ENCODE peak calls at places on chromosomes 13 and 19, in ten cellular contexts. X is left lung; D is H9; R is cardiac fibroblast; H is CD8-positive, alpha-beta T cell; W is cardiac muscle cell; P is neural crest cell; V is fibroblast of mammary gland; O is transverse colon; L is WTC11. Q is an unnamed sample.

GRCh38 chr13:112152846-112153245 is 85.9 kb downstream of the SOX1 start:
- DNase-seq in X (no peak), D (peak), R (no peak), H (no peak), W (no peak), P (no peak), V (no peak), O (no peak), L (no peak), Q (no peak)

GRCh38 chr19:45863840-45864628 is at the start of gene FOXA3:
- DNase-seq in X (peak), D (peak), R (peak), H (peak), W (peak), P (no peak), V (peak), O (peak), L (peak), Q (no peak)

GRCh38 chr19:10839071-10840050 is 3.3 kb upstream of the TMED1 start:
- DNase-seq in X (no peak), D (no peak), R (no peak), H (no peak), W (no peak), P (no peak), V (no peak), O (no peak), L (no peak), Q (no peak)

GRCh38 chr19:53982056-53982455 is 9.4 kb upstream of the CACNG6 start:
- DNase-seq in X (no peak), D (peak), R (peak), H (no peak), W (peak), P (no peak), V (no peak), O (no peak), L (peak), Q (no peak)

GRCh38 chr19:33376423-33376822 is 2.9 kb downstream of the CEBPG start:
- DNase-seq in X (no peak), D (no peak), R (peak), H (no peak), W (no peak), P (no peak), V (peak), O (peak), L (no peak), Q (peak)

GRCh38 chr13:48487968-48488367 is 44.9 kb downstream of the RCBTB2 start:
- DNase-seq in X (no peak), D (no peak), R (no peak), H (no peak), W (no peak), P (no peak), V (no peak), O (no peak), L (no peak), Q (no peak)

GRCh38 chr19:41025871-41026270 is 34.8 kb downstream of the CYP2B6 start:
- DNase-seq in X (no peak), D (peak), R (no peak), H (no peak), W (no peak), P (no peak), V (no peak), O (no peak), L (peak), Q (no peak)

GRCh38 chr13:26062853-26063444 is 11.1 kb upstream of the SHISA2 start:
- DNase-seq in X (no peak), D (no peak), R (peak), H (peak), W (peak), P (peak), V (peak), O (peak), L (no peak), Q (peak)

GRCh38 chr13:32720026-32720425 is 133.8 kb downstream of the PDS5B start:
- DNase-seq in X (no peak), D (no peak), R (peak), H (no peak), W (no peak), P (no peak), V (peak), O (no peak), L (no peak), Q (peak)

GRCh38 chr19:51552996-51553725 is 17.9 kb upstream of the ZNF175 start:
- DNase-seq in X (peak), D (peak), R (peak), H (peak), W (peak), P (peak), V (peak), O (peak), L (peak), Q (peak)

GRCh38 chr19:5290336-5291262 is 50.0 kb downstream of the PTPRS start:
- DNase-seq in X (no peak), D (no peak), R (no peak), H (no peak), W (no peak), P (no peak), V (no peak), O (no peak), L (no peak), Q (no peak)

GRCh38 chr19:52170304-52170703 is 1.1 kb downstream of the ZNF836 start:
- DNase-seq in X (no peak), D (no peak), R (peak), H (peak), W (no peak), P (no peak), V (no peak), O (no peak), L (no peak), Q (no peak)

GRCh38 chr13:83881917-83882625 is at the start of gene SLITRK1:
- DNase-seq in X (no peak), D (peak), R (peak), H (no peak), W (peak), P (peak), V (peak), O (no peak), L (peak), Q (peak)

GRCh38 chr19:28316464-28316863 is 896.5 kb downstream of the UQCRFS1 start:
- DNase-seq in X (no peak), D (no peak), R (no peak), H (no peak), W (no peak), P (no peak), V (no peak), O (no peak), L (no peak), Q (no peak)

GRCh38 chr13:83740622-83741021 is 141.7 kb downstream of the SLITRK1 start:
- DNase-seq in X (no peak), D (no peak), R (no peak), H (no peak), W (no peak), P (no peak), V (no peak), O (no peak), L (no peak), Q (no peak)

GRCh38 chr19:53076984-53077383 is 26.2 kb downstream of the ZNF160 start:
- DNase-seq in X (no peak), D (peak), R (peak), H (no peak), W (peak), P (peak), V (peak), O (peak), L (peak), Q (no peak)

GRCh38 chr19:11268783-11269267 is 6.5 kb upstream of the DOCK6 start:
- DNase-seq in X (no peak), D (no peak), R (peak), H (no peak), W (no peak), P (peak), V (peak), O (peak), L (no peak), Q (peak)

GRCh38 chr13:40139896-40140520 is 484.5 kb downstream of the COG6 start:
- DNase-seq in X (no peak), D (no peak), R (peak), H (no peak), W (no peak), P (no peak), V (no peak), O (no peak), L (no peak), Q (no peak)

GRCh38 chr19:33668968-33669367 is 47.2 kb downstream of the CHST8 start:
- DNase-seq in X (no peak), D (no peak), R (no peak), H (no peak), W (no peak), P (no peak), V (no peak), O (no peak), L (no peak), Q (no peak)

GRCh38 chr19:34481861-34482379 is 362 bp downstream of the WTIP start:
- DNase-seq in X (no peak), D (no peak), R (no peak), H (no peak), W (no peak), P (peak), V (peak), O (no peak), L (peak), Q (peak)

GRCh38 chr13:110449225-110450015 is 112.1 kb downstream of the RAB20 start:
- DNase-seq in X (no peak), D (no peak), R (no peak), H (no peak), W (no peak), P (no peak), V (no peak), O (no peak), L (no peak), Q (no peak)

GRCh38 chr13:109869312-109870237 is 83.2 kb upstream of the IRS2 start:
- DNase-seq in X (peak), D (peak), R (peak), H (peak), W (no peak), P (no peak), V (no peak), O (peak), L (peak), Q (no peak)

DNA sequence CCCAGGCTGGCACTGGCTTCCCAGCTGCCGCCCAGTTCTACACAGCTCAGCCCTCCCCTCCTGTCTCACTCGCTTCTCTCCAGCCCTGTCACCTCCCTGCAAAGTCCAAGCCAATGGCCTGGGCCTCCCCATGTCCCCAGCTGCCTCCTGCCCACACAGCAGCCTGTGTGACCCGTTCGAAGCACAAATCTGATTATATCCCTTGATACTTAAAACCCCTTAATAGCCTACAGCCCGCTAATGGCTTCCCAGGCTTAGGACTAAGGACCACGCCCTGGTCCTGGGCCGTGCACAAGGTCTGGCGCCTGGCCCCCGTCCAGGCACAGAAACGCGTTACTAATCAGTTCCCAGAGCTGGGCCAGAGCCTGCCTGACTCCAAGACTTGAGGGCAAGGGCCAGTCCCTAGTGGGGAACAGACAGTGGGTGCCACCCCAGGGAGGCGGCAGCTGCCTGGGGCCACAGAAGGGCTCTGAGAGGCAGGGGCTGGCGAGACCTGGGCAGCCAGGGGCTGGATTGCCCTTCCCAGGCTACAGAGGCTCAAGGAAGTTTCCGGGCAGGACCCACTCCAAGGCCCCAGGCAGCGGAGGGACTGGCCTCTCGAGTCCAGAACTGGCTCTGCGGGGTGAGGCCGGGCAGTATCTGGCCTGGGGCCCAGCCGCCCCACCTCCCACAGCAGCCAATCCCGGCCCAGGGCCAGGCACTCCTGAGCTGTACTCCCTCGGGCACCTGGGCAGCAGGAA is 10.4 kb downstream of the XAB2 start:
- DNase-seq in X (peak), D (no peak), R (no peak), H (no peak), W (no peak), P (no peak), V (no peak), O (peak), L (no peak), Q (peak)
- TF ChIP-seq CTCF in X (no peak), D (no peak), R (no peak), H (no peak), W (no peak), P (no peak), V (no peak), O (no peak), L (no peak), Q (no peak)

GRCh38 chr13:49679244-49679643 is 12.0 kb downstream of the EBPL start:
- DNase-seq in X (no peak), D (no peak), R (peak), H (no peak), W (no peak), P (no peak), V (no peak), O (no peak), L (no peak), Q (peak)
- TF ChIP-seq CTCF in X (no peak), D (no peak), R (peak), H (no peak), W (peak), P (no peak), V (peak), O (no peak), L (no peak), Q (peak)

GRCh38 chr13:75760182-75760981 is 124.3 kb downstream of the LMO7 start:
- DNase-seq in X (peak), D (no peak), R (peak), H (peak), W (peak), P (no peak), V (peak), O (peak), L (no peak), Q (peak)
- TF ChIP-seq CTCF in X (no peak), D (no peak), R (no peak), H (peak), W (no peak), P (no peak), V (peak), O (peak), L (no peak), Q (peak)

GRCh38 chr13:65063753-65064152 is 2166.4 kb downstream of the PCDH9 start:
- DNase-seq in X (no peak), D (no peak), R (no peak), H (no peak), W (no peak), P (no peak), V (no peak), O (no peak), L (no peak), Q (no peak)
- TF ChIP-seq CTCF in X (no peak), D (no peak), R (no peak), H (no peak), W (no peak), P (no peak), V (no peak), O (no peak), L (no peak), Q (no peak)

GRCh38 chr13:60627071-60627686 is 230.2 kb downstream of the TDRD3 start:
- DNase-seq in X (no peak), D (peak), R (peak), H (no peak), W (peak), P (peak), V (peak), O (no peak), L (peak), Q (peak)
- TF ChIP-seq CTCF in X (peak), D (peak), R (peak), H (no peak), W (peak), P (peak), V (peak), O (peak), L (peak), Q (peak)

GRCh38 chr13:22800726-22801401 is 379.9 kb upstream of the SGCG start:
- DNase-seq in X (peak), D (no peak), R (peak), H (no peak), W (no peak), P (no peak), V (peak), O (peak), L (no peak), Q (no peak)

DNA sequence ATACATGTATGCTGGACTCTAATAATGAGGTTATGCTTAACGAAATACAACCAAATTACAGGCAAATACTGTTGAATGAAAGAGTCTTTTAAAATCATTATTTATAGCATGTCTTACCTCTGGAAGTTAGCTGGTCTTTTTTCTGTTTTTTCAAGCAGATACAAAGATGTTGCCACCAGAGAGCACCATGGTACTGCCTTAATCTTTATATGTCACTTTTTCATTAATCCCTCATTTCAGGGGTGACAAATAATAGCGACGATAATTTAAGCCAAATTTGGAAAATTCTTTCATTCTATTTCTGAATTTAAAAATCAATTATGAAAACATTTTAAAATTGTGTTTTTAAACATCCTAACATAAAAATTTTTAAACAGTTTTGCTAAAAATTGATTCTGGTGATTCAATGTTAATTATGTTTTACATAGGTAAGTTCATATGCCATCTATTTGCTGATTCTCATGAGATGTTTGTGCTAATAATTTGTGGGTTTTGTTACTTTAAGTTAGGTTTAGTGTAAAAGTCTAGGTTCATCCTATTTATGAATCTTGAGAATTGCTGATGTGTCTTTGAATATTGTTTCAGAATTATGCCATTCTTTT is 379.3 kb upstream of the SGCG start:
- DNase-seq in X (no peak), D (no peak), R (peak), H (no peak), W (no peak), P (no peak), V (peak), O (no peak), L (no peak), Q (no peak)
- TF ChIP-seq CTCF in X (no peak), D (peak), R (no peak), H (no peak), W (peak), P (peak), V (peak), O (peak), L (no peak), Q (peak)

GRCh38 chr13:23966221-23966690 is 69.0 kb upstream of the C1QTNF9B start:
- DNase-seq in X (no peak), D (no peak), R (no peak), H (no peak), W (no peak), P (no peak), V (no peak), O (no peak), L (no peak), Q (no peak)

GRCh38 chr13:23965346-23965745 is 68.0 kb upstream of the C1QTNF9B start:
- DNase-seq in X (no peak), D (no peak), R (peak), H (no peak), W (no peak), P (no peak), V (no peak), O (no peak), L (no peak), Q (no peak)

GRCh38 chr13:23969672-23970071 is 72.4 kb upstream of the C1QTNF9B start:
- DNase-seq in X (no peak), D (no peak), R (peak), H (no peak), W (peak), P (no peak), V (no peak), O (no peak), L (no peak), Q (no peak)

GRCh38 chr13:23963947-23964346 is 66.6 kb upstream of the C1QTNF9B start:
- DNase-seq in X (no peak), D (no peak), R (no peak), H (no peak), W (no peak), P (no peak), V (peak), O (no peak), L (no peak), Q (no peak)

GRCh38 chr13:23966691-23967615 is 69.7 kb upstream of the C1QTNF9B start:
- DNase-seq in X (no peak), D (no peak), R (peak), H (no peak), W (no peak), P (no peak), V (no peak), O (no peak), L (no peak), Q (no peak)
- TF ChIP-seq CTCF in X (no peak), D (no peak), R (no peak), H (no peak), W (no peak), P (no peak), V (no peak), O (no peak), L (no peak), Q (no peak)

DNA sequence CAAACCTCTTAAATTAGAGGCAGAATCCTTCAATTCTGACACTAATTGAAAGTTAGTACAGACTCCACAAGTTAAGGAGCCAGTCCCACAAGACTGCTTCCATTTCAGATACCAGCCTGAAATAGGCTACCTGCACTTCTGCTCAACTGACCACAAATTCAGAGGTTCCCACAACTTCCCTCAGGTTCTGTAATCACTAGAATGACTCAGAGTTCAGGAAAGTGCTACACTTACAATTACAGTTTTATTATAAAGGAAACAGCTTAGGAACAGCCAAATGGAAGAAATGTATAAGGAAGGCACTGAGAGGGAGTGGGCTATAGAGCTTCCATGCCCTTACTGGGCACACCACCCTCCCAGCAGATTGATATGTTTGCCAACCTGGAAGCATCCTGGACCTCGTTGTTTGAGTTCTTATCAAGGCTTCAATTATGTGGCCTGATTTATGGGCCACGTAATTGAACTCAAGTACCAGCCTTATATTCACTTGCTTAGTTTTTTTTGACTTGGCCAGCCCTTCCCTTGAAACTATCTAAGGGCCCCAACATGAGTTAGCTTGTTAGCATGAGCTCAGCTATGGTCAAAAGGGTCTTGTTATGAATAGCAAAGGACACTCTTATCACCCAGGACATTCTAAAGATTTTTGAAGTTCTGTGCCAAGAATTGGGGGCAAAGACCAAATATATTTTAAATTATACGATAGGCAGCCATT is 25.9 kb downstream of the NBEA start:
- DNase-seq in X (no peak), D (no peak), R (no peak), H (no peak), W (no peak), P (no peak), V (no peak), O (no peak), L (no peak), Q (peak)
- TF ChIP-seq CTCF in X (no peak), D (no peak), R (no peak), H (no peak), W (no peak), P (no peak), V (no peak), O (no peak), L (no peak), Q (no peak)